ENCODE peak calls at places on chromosomes 13 and 19, in seven cellular contexts. Z is omental fat pad; H is activated CD4-positive, alpha-beta T cell treated with anti-CD3 and anti-CD28 coated beads, Interleukin-2, amount 50 U/mL, for 1 hour; L is stimulated activated CD4-positive, alpha-beta T cell treated with anti-CD3 and anti-CD28 coated beads, Interleukin-4, amount 100 ng/mL, for 24 hours; U is ovary; R is NCI-H446; C is AG08395. D is an unnamed sample.

GRCh38 chr19:10043286-10043927 is 30.1 kb downstream of the RDH8 start:
- DNase-seq in Z (no peak), H (no peak), L (no peak), U (no peak), R (no peak), C (no peak), D (no peak)

GRCh38 chr19:55066107-55066709 is 3.3 kb upstream of the RDH13 start:
- DNase-seq in Z (no peak), H (no peak), L (no peak), U (no peak), R (no peak), C (no peak), D (peak)

GRCh38 chr13:83312194-83312593 is 570.1 kb downstream of the SLITRK1 start:
- DNase-seq in Z (no peak), H (no peak), L (no peak), U (no peak), R (no peak), C (no peak), D (no peak)

GRCh38 chr13:89900104-89900760 is 1447.3 kb upstream of the MIR17HG start:
- DNase-seq in Z (no peak), H (no peak), L (no peak), U (no peak), R (no peak), C (no peak), D (no peak)

GRCh38 chr13:40552895-40553294 is 113.5 kb downstream of the FOXO1 start:
- DNase-seq in Z (no peak), H (no peak), L (no peak), U (no peak), R (no peak), C (no peak), D (no peak)

GRCh38 chr19:51799311-51799997 is 4.5 kb downstream of the FPR3 start:
- DNase-seq in Z (peak), H (no peak), L (no peak), U (peak), R (peak), C (peak), D (no peak)

GRCh38 chr19:4764290-4764660 is 27.3 kb upstream of the FEM1A start:
- DNase-seq in Z (no peak), H (no peak), L (no peak), U (no peak), R (no peak), C (no peak), D (no peak)

GRCh38 chr13:21458457-21458815 is 667 bp downstream of the ZDHHC20 start:
- DNase-seq in Z (no peak), H (peak), L (peak), U (peak), R (peak), C (peak), D (peak)

GRCh38 chr19:17872251-17873001 is 681 bp downstream of the SLC5A5 start:
- DNase-seq in Z (no peak), H (no peak), L (peak), U (no peak), R (no peak), C (no peak), D (no peak)

GRCh38 chr19:11373885-11374448 is 499 bp upstream of the SWSAP1 start:
- DNase-seq in Z (no peak), H (no peak), L (no peak), U (no peak), R (no peak), C (no peak), D (no peak)

GRCh38 chr19:3840804-3841203 is 28.0 kb downstream of the ZFR2 start:
- DNase-seq in Z (no peak), H (no peak), L (no peak), U (no peak), R (no peak), C (no peak), D (no peak)

GRCh38 chr13:42395066-42395821 is 123.3 kb downstream of the AKAP11 start:
- DNase-seq in Z (no peak), H (no peak), L (peak), U (no peak), R (no peak), C (no peak), D (no peak)

GRCh38 chr19:9847087-9847671 is 12.1 kb downstream of the PIN1 start:
- DNase-seq in Z (peak), H (peak), L (peak), U (peak), R (peak), C (peak), D (peak)

GRCh38 chr13:28026508-28026907 is 38.0 kb upstream of the URAD start:
- DNase-seq in Z (no peak), H (no peak), L (no peak), U (no peak), R (no peak), C (no peak), D (no peak)

GRCh38 chr13:113927661-113928581 is 46.0 kb downstream of the C13orf46 start:
- DNase-seq in Z (peak), H (no peak), L (no peak), U (peak), R (no peak), C (peak), D (no peak)

GRCh38 chr13:39012608-39013007 is 22.0 kb upstream of the STOML3 start:
- DNase-seq in Z (no peak), H (no peak), L (no peak), U (no peak), R (no peak), C (no peak), D (no peak)

GRCh38 chr19:39802958-39803357 is 24.3 kb downstream of the LEUTX start:
- DNase-seq in Z (no peak), H (no peak), L (no peak), U (no peak), R (no peak), C (no peak), D (no peak)

GRCh38 chr13:81406639-81407292 is 1065.8 kb upstream of the SPRY2 start:
- DNase-seq in Z (no peak), H (no peak), L (no peak), U (no peak), R (no peak), C (no peak), D (no peak)

GRCh38 chr19:9721861-9722260 is 46.7 kb downstream of the ZNF846 start:
- DNase-seq in Z (no peak), H (no peak), L (no peak), U (no peak), R (no peak), C (no peak), D (no peak)